ENCODE peak calls at places on chromosome 15, in eight cellular contexts. G is SK-N-SH, I is mucosa of descending colon, O is MM.1S, D is right atrium auricular region, C is endodermal cell, E is fibroblast of mammary gland, K is tibial artery. W is an unnamed sample.

GRCh38 chr15:25694238-25694584 is 168.9 kb downstream of the ATP10A start:
- DNase-seq in G (no peak), I (no peak), O (no peak), D (no peak), C (no peak), E (no peak), K (peak), W (no peak)

GRCh38 chr15:32775103-32775502 is 57.3 kb downstream of the GREM1 start:
- DNase-seq in G (no peak), I (no peak), O (no peak), D (no peak), C (no peak), E (peak), K (no peak), W (no peak)

GRCh38 chr15:78830514-78831228 is 19.4 kb upstream of the ADAMTS7 start:
- DNase-seq in G (no peak), I (no peak), O (no peak), D (no peak), C (no peak), E (no peak), K (no peak), W (peak)

GRCh38 chr15:41698779-41699178 is 38.6 kb downstream of the MGA start:
- DNase-seq in G (no peak), I (no peak), O (no peak), D (no peak), C (no peak), E (peak), K (no peak), W (no peak)

GRCh38 chr15:97902140-97902780 is 58.2 kb upstream of the ARRDC4 start:
- DNase-seq in G (no peak), I (no peak), O (peak), D (no peak), C (no peak), E (peak), K (no peak), W (no peak)

GRCh38 chr15:43218908-43219706 is 1.7 kb downstream of the EPB42 start:
- DNase-seq in G (peak), I (no peak), O (no peak), D (no peak), C (peak), E (peak), K (peak), W (peak)

GRCh38 chr15:96350321-96350720 is 19.8 kb downstream of the NR2F2 start:
- DNase-seq in G (no peak), I (no peak), O (no peak), D (no peak), C (no peak), E (no peak), K (no peak), W (no peak)

GRCh38 chr15:28101983-28102441 is 2.9 kb upstream of the OCA2 start:
- DNase-seq in G (no peak), I (no peak), O (no peak), D (no peak), C (peak), E (no peak), K (no peak), W (no peak)

GRCh38 chr15:95292790-95293450 is 1037.6 kb upstream of the NR2F2 start:
- DNase-seq in G (no peak), I (no peak), O (no peak), D (no peak), C (no peak), E (no peak), K (no peak), W (no peak)

GRCh38 chr15:88695046-88695445 is 56.2 kb downstream of the ISG20 start:
- DNase-seq in G (no peak), I (no peak), O (no peak), D (no peak), C (no peak), E (no peak), K (no peak), W (no peak)

GRCh38 chr15:45187894-45188830 is at the start of gene SHF:
- DNase-seq in G (peak), I (peak), O (no peak), D (no peak), C (peak), E (no peak), K (peak), W (peak)

GRCh38 chr15:46636220-46636619 is 1001.4 kb downstream of the SQOR start:
- DNase-seq in G (peak), I (no peak), O (no peak), D (no peak), C (peak), E (no peak), K (no peak), W (no peak)

GRCh38 chr15:55800216-55800615 is 57.3 kb upstream of the PRTG start:
- DNase-seq in G (no peak), I (no peak), O (no peak), D (no peak), C (no peak), E (no peak), K (no peak), W (no peak)

GRCh38 chr15:101501703-101502373 is 12.3 kb upstream of the PCSK6 start:
- DNase-seq in G (peak), I (no peak), O (no peak), D (peak), C (peak), E (no peak), K (no peak), W (peak)

GRCh38 chr15:45919806-45920205 is 285.0 kb downstream of the SQOR start:
- DNase-seq in G (no peak), I (no peak), O (no peak), D (no peak), C (no peak), E (peak), K (no peak), W (no peak)

GRCh38 chr15:90030376-90030775 is 29.3 kb downstream of the ZNF710 start:
- DNase-seq in G (no peak), I (no peak), O (no peak), D (no peak), C (no peak), E (no peak), K (peak), W (no peak)

GRCh38 chr15:48190932-48191573 is 412 bp upstream of the CTXN2 start:
- DNase-seq in G (peak), I (peak), O (peak), D (no peak), C (peak), E (peak), K (peak), W (peak)

GRCh38 chr15:56821721-56822425 is 88.6 kb upstream of the ZNF280D start:
- DNase-seq in G (peak), I (no peak), O (peak), D (peak), C (peak), E (peak), K (no peak), W (peak)

GRCh38 chr15:59437777-59438574 is at the start of gene FAM81A:
- DNase-seq in G (peak), I (peak), O (peak), D (peak), C (peak), E (peak), K (peak), W (peak)

GRCh38 chr15:73069109-73069508 is 16.8 kb downstream of the NEO1 start:
- DNase-seq in G (no peak), I (no peak), O (no peak), D (no peak), C (no peak), E (no peak), K (no peak), W (no peak)

GRCh38 chr15:51377038-51377761 is 35.7 kb downstream of the GLDN start:
- DNase-seq in G (no peak), I (no peak), O (no peak), D (no peak), C (no peak), E (peak), K (no peak), W (no peak)

GRCh38 chr15:77605582-77605981 is 27.1 kb downstream of the LINGO1 start:
- DNase-seq in G (no peak), I (no peak), O (no peak), D (no peak), C (no peak), E (no peak), K (no peak), W (no peak)

GRCh38 chr15:77604973-77605372 is 27.7 kb downstream of the LINGO1 start:
- DNase-seq in G (no peak), I (no peak), O (no peak), D (no peak), C (no peak), E (no peak), K (no peak), W (no peak)

GRCh38 chr15:77607894-77608261 is 24.8 kb downstream of the LINGO1 start:
- DNase-seq in G (peak), I (no peak), O (no peak), D (no peak), C (no peak), E (no peak), K (no peak), W (no peak)

GRCh38 chr15:77607111-77607893 is 25.4 kb downstream of the LINGO1 start:
- DNase-seq in G (no peak), I (peak), O (no peak), D (no peak), C (peak), E (peak), K (peak), W (no peak)

GRCh38 chr15:77606142-77607034 is 26.3 kb downstream of the LINGO1 start:
- DNase-seq in G (peak), I (peak), O (no peak), D (no peak), C (no peak), E (peak), K (no peak), W (no peak)
- TF ChIP-seq CTCF in G (no peak), I (no peak), O (no peak), D (no peak), C (no peak), E (no peak), K (no peak), W (no peak)

GRCh38 chr15:65396283-65396964 is 18.6 kb upstream of the IGDCC3 start:
- DNase-seq in G (peak), I (no peak), O (no peak), D (no peak), C (peak), E (no peak), K (no peak), W (no peak)
- H3K4me3 ChIP-seq in G (no peak), I (no peak), O (no peak), D (no peak), C (no peak), E (no peak), K (no peak), W (no peak)

GRCh38 chr15:58307313-58307961 is 124.4 kb upstream of the LIPC start:
- DNase-seq in G (peak), I (no peak), O (no peak), D (no peak), C (no peak), E (peak), K (no peak), W (no peak)

GRCh38 chr15:58309993-58310928 is 121.5 kb upstream of the LIPC start:
- DNase-seq in G (no peak), I (peak), O (no peak), D (peak), C (no peak), E (no peak), K (peak), W (no peak)

GRCh38 chr15:58306591-58307312 is 125.0 kb upstream of the LIPC start:
- DNase-seq in G (peak), I (no peak), O (no peak), D (no peak), C (no peak), E (peak), K (no peak), W (no peak)

GRCh38 chr15:58311551-58311950 is 120.2 kb upstream of the LIPC start:
- DNase-seq in G (no peak), I (no peak), O (no peak), D (no peak), C (no peak), E (no peak), K (no peak), W (no peak)

GRCh38 chr15:58308742-58309355 is 122.9 kb upstream of the LIPC start:
- DNase-seq in G (no peak), I (no peak), O (no peak), D (no peak), C (no peak), E (no peak), K (no peak), W (no peak)
- TF ChIP-seq CTCF in G (peak), I (no peak), O (no peak), D (no peak), C (peak), E (no peak), K (no peak), W (no peak)

GRCh38 chr15:100114526-100114925 is 227.2 kb downstream of the ADAMTS17 start:
- DNase-seq in G (no peak), I (no peak), O (no peak), D (peak), C (no peak), E (peak), K (no peak), W (no peak)
- H3K4me3 ChIP-seq in G (no peak), I (no peak), O (no peak), D (no peak), C (no peak), E (peak), K (peak), W (no peak)

GRCh38 chr15:77251662-77252061 is 168.2 kb downstream of the PEAK1 start:
- DNase-seq in G (peak), I (no peak), O (no peak), D (no peak), C (peak), E (peak), K (no peak), W (no peak)
- TF ChIP-seq CTCF in G (no peak), I (no peak), O (no peak), D (no peak), C (no peak), E (no peak), K (no peak), W (no peak)

GRCh38 chr15:31330836-31331235 is 4.2 kb downstream of the KLF13 start:
- DNase-seq in G (no peak), I (no peak), O (no peak), D (no peak), C (no peak), E (no peak), K (no peak), W (no peak)
- H3K4me3 ChIP-seq in G (no peak), I (no peak), O (no peak), D (no peak), C (no peak), E (no peak), K (no peak), W (no peak)

GRCh38 chr15:83470895-83471294 is 23.8 kb downstream of the SH3GL3 start:
- DNase-seq in G (no peak), I (no peak), O (no peak), D (no peak), C (no peak), E (no peak), K (no peak), W (no peak)
- TF ChIP-seq CTCF in G (no peak), I (no peak), O (no peak), D (no peak), C (no peak), E (no peak), K (no peak), W (no peak)